ENCODE peak calls at places on chromosomes 11 and 22, in nine cellular contexts. One of them, this sample, is unnamed.

GRCh38 chr11:35289821-35290220 is 129.5 kb downstream of the SLC1A2 start:
- DNase-seq in psoas muscle: no peak
- DNase-seq in HEK293T: no peak
- DNase-seq in smooth muscle cell of the brain vasculature: no peak
- DNase-seq in activated T-cell treated with anti-CD3 and anti-CD28 coated beads for 4 hours: no peak
- DNase-seq in NCI-H2171 treated with DMSO at 0.1 percent for 48 hours: no peak
- DNase-seq in WERI-Rb-1: no peak
- DNase-seq in fibroblast of lung: peak
- DNase-seq in NK-92 treated with Interleukin-12 subunit alpha and Interleukin-12 subunit beta, amount 100 ng/mL, for 24 hours: no peak
- DNase-seq in this sample: no peak

GRCh38 chr22:23527971-23528740 is 51.9 kb downstream of the IGLL1 start:
- DNase-seq in psoas muscle: peak
- DNase-seq in HEK293T: no peak
- DNase-seq in smooth muscle cell of the brain vasculature: no peak
- DNase-seq in activated T-cell treated with anti-CD3 and anti-CD28 coated beads for 4 hours: no peak
- DNase-seq in NCI-H2171 treated with DMSO at 0.1 percent for 48 hours: no peak
- DNase-seq in WERI-Rb-1: no peak
- DNase-seq in fibroblast of lung: no peak
- DNase-seq in NK-92 treated with Interleukin-12 subunit alpha and Interleukin-12 subunit beta, amount 100 ng/mL, for 24 hours: no peak
- DNase-seq in this sample: no peak

GRCh38 chr11:382081-382643 is 11.8 kb upstream of the PKP3 start:
- DNase-seq in psoas muscle: no peak
- DNase-seq in HEK293T: no peak
- DNase-seq in smooth muscle cell of the brain vasculature: no peak
- DNase-seq in activated T-cell treated with anti-CD3 and anti-CD28 coated beads for 4 hours: no peak
- DNase-seq in NCI-H2171 treated with DMSO at 0.1 percent for 48 hours: no peak
- DNase-seq in WERI-Rb-1: no peak
- DNase-seq in fibroblast of lung: no peak
- DNase-seq in NK-92 treated with Interleukin-12 subunit alpha and Interleukin-12 subunit beta, amount 100 ng/mL, for 24 hours: no peak
- DNase-seq in this sample: no peak

GRCh38 chr11:28618426-28618825 is 510.2 kb downstream of the METTL15 start:
- DNase-seq in psoas muscle: no peak
- DNase-seq in HEK293T: no peak
- DNase-seq in smooth muscle cell of the brain vasculature: no peak
- DNase-seq in activated T-cell treated with anti-CD3 and anti-CD28 coated beads for 4 hours: no peak
- DNase-seq in NCI-H2171 treated with DMSO at 0.1 percent for 48 hours: no peak
- DNase-seq in WERI-Rb-1: no peak
- DNase-seq in fibroblast of lung: no peak
- DNase-seq in NK-92 treated with Interleukin-12 subunit alpha and Interleukin-12 subunit beta, amount 100 ng/mL, for 24 hours: no peak
- DNase-seq in this sample: no peak

GRCh38 chr11:63919267-63920125 is 2.5 kb upstream of the RCOR2 start:
- DNase-seq in psoas muscle: peak
- DNase-seq in HEK293T: no peak
- DNase-seq in smooth muscle cell of the brain vasculature: no peak
- DNase-seq in activated T-cell treated with anti-CD3 and anti-CD28 coated beads for 4 hours: no peak
- DNase-seq in NCI-H2171 treated with DMSO at 0.1 percent for 48 hours: peak
- DNase-seq in WERI-Rb-1: peak
- DNase-seq in fibroblast of lung: peak
- DNase-seq in NK-92 treated with Interleukin-12 subunit alpha and Interleukin-12 subunit beta, amount 100 ng/mL, for 24 hours: no peak
- DNase-seq in this sample: no peak

GRCh38 chr11:86535773-86536172 is 136.6 kb downstream of the ME3 start:
- DNase-seq in psoas muscle: no peak
- DNase-seq in HEK293T: no peak
- DNase-seq in smooth muscle cell of the brain vasculature: no peak
- DNase-seq in activated T-cell treated with anti-CD3 and anti-CD28 coated beads for 4 hours: no peak
- DNase-seq in NCI-H2171 treated with DMSO at 0.1 percent for 48 hours: no peak
- DNase-seq in WERI-Rb-1: no peak
- DNase-seq in fibroblast of lung: no peak
- DNase-seq in NK-92 treated with Interleukin-12 subunit alpha and Interleukin-12 subunit beta, amount 100 ng/mL, for 24 hours: no peak
- DNase-seq in this sample: no peak

GRCh38 chr11:119134389-119134978 is 13.1 kb downstream of the HINFP start:
- DNase-seq in psoas muscle: no peak
- DNase-seq in HEK293T: no peak
- DNase-seq in smooth muscle cell of the brain vasculature: no peak
- DNase-seq in activated T-cell treated with anti-CD3 and anti-CD28 coated beads for 4 hours: no peak
- DNase-seq in NCI-H2171 treated with DMSO at 0.1 percent for 48 hours: no peak
- DNase-seq in WERI-Rb-1: no peak
- DNase-seq in fibroblast of lung: no peak
- DNase-seq in NK-92 treated with Interleukin-12 subunit alpha and Interleukin-12 subunit beta, amount 100 ng/mL, for 24 hours: no peak
- DNase-seq in this sample: no peak

GRCh38 chr11:2580444-2581050 is 119.2 kb downstream of the KCNQ1OT1 start:
- DNase-seq in psoas muscle: peak
- DNase-seq in HEK293T: no peak
- DNase-seq in smooth muscle cell of the brain vasculature: no peak
- DNase-seq in activated T-cell treated with anti-CD3 and anti-CD28 coated beads for 4 hours: no peak
- DNase-seq in NCI-H2171 treated with DMSO at 0.1 percent for 48 hours: no peak
- DNase-seq in WERI-Rb-1: peak
- DNase-seq in fibroblast of lung: no peak
- DNase-seq in NK-92 treated with Interleukin-12 subunit alpha and Interleukin-12 subunit beta, amount 100 ng/mL, for 24 hours: no peak
- DNase-seq in this sample: no peak

GRCh38 chr11:78646564-78647185 is 72.0 kb upstream of the NARS2 start:
- DNase-seq in psoas muscle: no peak
- DNase-seq in HEK293T: peak
- DNase-seq in smooth muscle cell of the brain vasculature: no peak
- DNase-seq in activated T-cell treated with anti-CD3 and anti-CD28 coated beads for 4 hours: peak
- DNase-seq in NCI-H2171 treated with DMSO at 0.1 percent for 48 hours: peak
- DNase-seq in WERI-Rb-1: peak
- DNase-seq in fibroblast of lung: peak
- DNase-seq in NK-92 treated with Interleukin-12 subunit alpha and Interleukin-12 subunit beta, amount 100 ng/mL, for 24 hours: peak
- DNase-seq in this sample: peak

GRCh38 chr11:126490261-126490660 is 134.8 kb downstream of the ST3GAL4 start:
- DNase-seq in psoas muscle: peak
- DNase-seq in HEK293T: no peak
- DNase-seq in smooth muscle cell of the brain vasculature: no peak
- DNase-seq in activated T-cell treated with anti-CD3 and anti-CD28 coated beads for 4 hours: no peak
- DNase-seq in NCI-H2171 treated with DMSO at 0.1 percent for 48 hours: no peak
- DNase-seq in WERI-Rb-1: no peak
- DNase-seq in fibroblast of lung: no peak
- DNase-seq in NK-92 treated with Interleukin-12 subunit alpha and Interleukin-12 subunit beta, amount 100 ng/mL, for 24 hours: no peak
- DNase-seq in this sample: no peak

GRCh38 chr11:22957890-22958289 is 97.6 kb upstream of the CCDC179 start:
- DNase-seq in psoas muscle: no peak
- DNase-seq in HEK293T: no peak
- DNase-seq in smooth muscle cell of the brain vasculature: no peak
- DNase-seq in activated T-cell treated with anti-CD3 and anti-CD28 coated beads for 4 hours: no peak
- DNase-seq in NCI-H2171 treated with DMSO at 0.1 percent for 48 hours: no peak
- DNase-seq in WERI-Rb-1: no peak
- DNase-seq in fibroblast of lung: no peak
- DNase-seq in NK-92 treated with Interleukin-12 subunit alpha and Interleukin-12 subunit beta, amount 100 ng/mL, for 24 hours: no peak
- DNase-seq in this sample: no peak

GRCh38 chr22:42697542-42698013 is 23.1 kb downstream of the A4GALT start:
- DNase-seq in psoas muscle: peak
- DNase-seq in HEK293T: no peak
- DNase-seq in smooth muscle cell of the brain vasculature: peak
- DNase-seq in activated T-cell treated with anti-CD3 and anti-CD28 coated beads for 4 hours: no peak
- DNase-seq in NCI-H2171 treated with DMSO at 0.1 percent for 48 hours: no peak
- DNase-seq in WERI-Rb-1: no peak
- DNase-seq in fibroblast of lung: peak
- DNase-seq in NK-92 treated with Interleukin-12 subunit alpha and Interleukin-12 subunit beta, amount 100 ng/mL, for 24 hours: no peak
- DNase-seq in this sample: no peak

This sample was measured in NCI-H1930.